ENCODE peak calls at places on chromosomes 12 and 14, in ten cellular contexts. I is A549; N is mucosa of gallbladder; K is stimulated activated naive B cell treated with anti-CD40 and anti-IgM and Interleukin-4, amounts not matched to agents 10 μg/mL and 1 μg/mL and 100 μg/mL, for 72 hours; L is AG09319; Q is GM20000; S is NCI-H2081; F is G401; T is H54; U is stimulated activated effector memory CD8-positive, alpha-beta T cell treated with anti-CD3 and anti-CD28 coated beads, Interleukin-12 subunit alpha, Interleukin-12 subunit beta, amount 100 ng/mL, for 72 hours. D is an unnamed sample.

GRCh38 chr12:62396750-62397149 is 69.9 kb upstream of the MON2 start:
- DNase-seq in I (no peak), N (no peak), K (no peak), L (no peak), Q (no peak), S (no peak), F (no peak), T (no peak), U (no peak), D (no peak)

GRCh38 chr12:15757553-15758255 is 31.5 kb downstream of the EPS8 start:
- DNase-seq in I (peak), N (no peak), K (no peak), L (no peak), Q (no peak), S (no peak), F (no peak), T (peak), U (no peak), D (no peak)

GRCh38 chr12:62371661-62372060 is 95.0 kb upstream of the MON2 start:
- DNase-seq in I (no peak), N (no peak), K (no peak), L (no peak), Q (no peak), S (no peak), F (no peak), T (no peak), U (no peak), D (no peak)

GRCh38 chr12:45671254-45671653 is 58.3 kb upstream of the ARID2 start:
- DNase-seq in I (no peak), N (no peak), K (no peak), L (no peak), Q (no peak), S (no peak), F (no peak), T (peak), U (no peak), D (no peak)

GRCh38 chr14:75049136-75049535 is 2.1 kb downstream of the MLH3 start:
- DNase-seq in I (no peak), N (no peak), K (no peak), L (no peak), Q (no peak), S (no peak), F (no peak), T (no peak), U (no peak), D (no peak)

GRCh38 chr12:91382081-91382543 is 199.5 kb upstream of the DCN start:
- DNase-seq in I (peak), N (peak), K (peak), L (peak), Q (peak), S (peak), F (peak), T (peak), U (peak), D (peak)

GRCh38 chr12:76820888-76821482 is 57.1 kb downstream of the ZDHHC17 start:
- DNase-seq in I (peak), N (peak), K (no peak), L (peak), Q (peak), S (peak), F (peak), T (peak), U (no peak), D (no peak)

GRCh38 chr14:69797573-69798338 is 715 bp upstream of the SLC10A1 start:
- DNase-seq in I (no peak), N (peak), K (no peak), L (no peak), Q (no peak), S (no peak), F (no peak), T (no peak), U (no peak), D (no peak)

GRCh38 chr12:70180140-70180539 is 63.1 kb upstream of the CNOT2 start:
- DNase-seq in I (no peak), N (peak), K (no peak), L (no peak), Q (no peak), S (no peak), F (peak), T (no peak), U (no peak), D (no peak)